ENCODE peak calls at places on chromosomes 3 and 15, in ten cellular contexts. L is right atrium auricular region, F is HepG2, S is upper lobe of right lung, O is tibial nerve, H is esophagus squamous epithelium, Y is neural progenitor cell, E is stomach, M is psoas muscle, N is brain microvascular endothelial cell. R is an unnamed sample.

GRCh38 chr3:147680820-147681488 is 271.8 kb downstream of the ZIC1 start:
- DNase-seq in L (peak; percentile 66), F (no peak), S (no peak), O (no peak), H (no peak), Y (no peak), E (no peak), M (peak; percentile 72), N (peak; percentile 7), R (no peak)

GRCh38 chr3:194800014-194800413 is 114.3 kb downstream of the FAM43A start:
- DNase-seq in L (no peak), F (no peak), S (no peak), O (no peak), H (no peak), Y (no peak), E (no peak), M (no peak), N (no peak), R (no peak)

GRCh38 chr3:139674585-139675260 is 3.0 kb downstream of the NMNAT3 start:
- DNase-seq in L (no peak), F (no peak), S (no peak), O (no peak), H (no peak), Y (no peak), E (no peak), M (no peak), N (no peak), R (no peak)

GRCh38 chr15:70049701-70050445 is 47.8 kb downstream of the TLE3 start:
- DNase-seq in L (no peak), F (no peak), S (no peak), O (no peak), H (no peak), Y (no peak), E (no peak), M (no peak), N (no peak), R (no peak)

GRCh38 chr3:4503050-4503449 is 9.9 kb downstream of the ITPR1 start:
- DNase-seq in L (no peak), F (no peak), S (no peak), O (no peak), H (no peak), Y (no peak), E (no peak), M (no peak), N (no peak), R (no peak)

GRCh38 chr3:60000311-60001105 is 950.7 kb upstream of the CFAP20DC start:
- DNase-seq in L (no peak), F (no peak), S (no peak), O (no peak), H (no peak), Y (no peak), E (no peak), M (no peak), N (no peak), R (no peak)

GRCh38 chr3:102195198-102195948 is 239.4 kb upstream of the ZPLD1 start:
- DNase-seq in L (no peak), F (no peak), S (peak; percentile 68), O (no peak), H (no peak), Y (no peak), E (peak; percentile 45), M (no peak), N (no peak), R (no peak)

GRCh38 chr3:44321335-44321734 is 17.2 kb upstream of the TCAIM start:
- DNase-seq in L (no peak), F (peak; percentile 80), S (no peak), O (no peak), H (no peak), Y (no peak), E (no peak), M (no peak), N (no peak), R (no peak)

GRCh38 chr3:165159760-165160421 is 36.3 kb downstream of the SLITRK3 start:
- DNase-seq in L (no peak), F (no peak), S (no peak), O (no peak), H (no peak), Y (no peak), E (no peak), M (no peak), N (no peak), R (no peak)

GRCh38 chr3:59783468-59783988 is 733.7 kb upstream of the CFAP20DC start:
- DNase-seq in L (no peak), F (no peak), S (no peak), O (no peak), H (no peak), Y (no peak), E (no peak), M (no peak), N (no peak), R (no peak)

GRCh38 chr3:2856062-2856792 is 253.9 kb downstream of the IL5RA start:
- DNase-seq in L (no peak), F (no peak), S (no peak), O (no peak), H (no peak), Y (peak; percentile 66), E (no peak), M (no peak), N (no peak), R (no peak)

GRCh38 chr3:150412599-150413069 is 4.5 kb downstream of the TSC22D2 start:
- DNase-seq in L (no peak), F (peak; percentile 63), S (no peak), O (no peak), H (no peak), Y (no peak), E (no peak), M (no peak), N (peak; percentile 56), R (peak; percentile 65)

GRCh38 chr3:99498544-99499234 is 139.7 kb upstream of the COL8A1 start:
- DNase-seq in L (no peak), F (no peak), S (no peak), O (no peak), H (no peak), Y (no peak), E (no peak), M (no peak), N (peak; percentile 40), R (no peak)

DNA sequence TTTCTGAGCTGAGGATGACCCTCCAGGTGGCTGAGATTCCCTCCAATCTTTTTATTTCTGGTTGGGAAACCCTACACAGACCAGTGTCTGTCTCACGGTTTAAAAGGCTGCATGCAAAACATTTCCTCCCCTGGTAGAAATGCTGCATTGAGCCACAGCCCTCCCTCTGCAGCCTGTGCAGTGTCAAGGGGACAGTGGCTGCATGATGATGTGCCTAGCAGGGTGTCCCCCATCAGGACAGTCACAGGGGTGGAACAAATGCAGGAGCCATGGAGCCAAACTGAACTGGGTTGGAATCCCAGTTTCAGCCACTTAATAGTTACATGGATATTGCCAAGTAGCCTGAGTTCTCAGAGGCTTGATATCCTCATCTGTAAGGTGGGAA is 147.9 kb upstream of the CTDSPL start:
- DNase-seq in L (no peak), F (no peak), S (no peak), O (no peak), H (no peak), Y (no peak), E (no peak), M (no peak), N (no peak), R (no peak)
- H3K27ac ChIP-seq in L (no peak overlapping the region), F (no peak overlapping the region), S (peak overlapping the region; percentile 12), O (peak overlapping the region; percentile 53), H (peak overlapping the region; percentile 48), Y (no peak overlapping the region), E (no peak overlapping the region), M (no peak overlapping the region), N (no peak overlapping the region), R (no peak overlapping the region)

DNA sequence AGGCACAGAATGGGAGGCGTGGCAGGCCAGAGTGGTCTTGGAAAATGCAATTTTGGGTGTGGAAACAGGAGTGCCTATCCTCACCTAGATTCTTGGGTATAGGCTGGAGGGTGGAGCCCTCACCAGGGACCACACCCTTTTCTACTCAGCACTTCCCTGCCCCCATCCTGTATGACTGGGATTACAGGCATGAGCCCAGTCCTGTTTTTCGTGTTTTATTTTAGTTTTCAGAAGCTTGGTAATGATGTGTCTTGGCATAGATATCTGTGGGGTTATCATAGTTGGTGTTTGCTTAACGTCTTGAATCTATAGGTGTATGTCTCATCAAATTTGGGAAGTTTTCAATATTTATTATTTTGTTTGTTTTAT is 248.7 kb upstream of the CBLB start:
- DNase-seq in L (no peak), F (no peak), S (no peak), O (no peak), H (no peak), Y (no peak), E (no peak), M (no peak), N (no peak), R (no peak)
- H3K27ac ChIP-seq in L (no peak overlapping the region), F (no peak overlapping the region), S (no peak overlapping the region), O (no peak overlapping the region), H (no peak overlapping the region), Y (no peak overlapping the region), E (no peak overlapping the region), M (no peak overlapping the region), N (no peak overlapping the region), R (no peak overlapping the region)

GRCh38 chr3:25349828-25350227 is 78.2 kb upstream of the RARB start:
- DNase-seq in L (no peak), F (no peak), S (no peak), O (no peak), H (no peak), Y (no peak), E (no peak), M (no peak), N (no peak), R (no peak)
- H3K27ac ChIP-seq in L (no peak overlapping the region), F (no peak overlapping the region), S (no peak overlapping the region), O (no peak overlapping the region), H (no peak overlapping the region), Y (no peak overlapping the region), E (no peak overlapping the region), M (no peak overlapping the region), N (no peak overlapping the region), R (no peak overlapping the region)

GRCh38 chr15:85356276-85356675 is 24.1 kb upstream of the AKAP13 start:
- DNase-seq in L (no peak), F (no peak), S (no peak), O (no peak), H (no peak), Y (no peak), E (no peak), M (no peak), N (no peak), R (peak; percentile 3)
- H3K27ac ChIP-seq in L (no peak overlapping the region), F (no peak overlapping the region), S (no peak overlapping the region), O (no peak overlapping the region), H (peak overlapping the region; percentile 3), Y (no peak overlapping the region), E (no peak overlapping the region), M (no peak overlapping the region), N (no peak overlapping the region), R (no peak overlapping the region)